ENCODE peak calls at places on chromosomes 7 and 10, in nine cellular contexts. One of them, this sample, is unnamed. For H3K36me3, the result is how much of the 10 kb centered on the place peaks cover.

GRCh38 chr7:66626236-66626957 is 2.3 kb upstream of the KCTD7 start:
- DNase-seq in K562: no peak
- DNase-seq in transverse colon: no peak
- DNase-seq in breast epithelium: no peak
- DNase-seq in vagina: no peak
- DNase-seq in endothelial cell of umbilical vein: no peak
- DNase-seq in prostate gland: no peak
- DNase-seq in HCT116: no peak
- DNase-seq in suprapubic skin: no peak
- DNase-seq in this sample: no peak

GRCh38 chr7:42217548-42217947 is 19.5 kb downstream of the GLI3 start:
- DNase-seq in endothelial cell of umbilical vein: no peak
- DNase-seq in K562: no peak
- DNase-seq in vagina: no peak
- DNase-seq in transverse colon: no peak
- DNase-seq in HCT116: no peak
- DNase-seq in breast epithelium: no peak
- DNase-seq in suprapubic skin: no peak
- DNase-seq in prostate gland: no peak
- DNase-seq in this sample: no peak

GRCh38 chr10:61793760-61794713 is 107.5 kb upstream of the ARID5B start:
- DNase-seq in transverse colon: no peak
- DNase-seq in breast epithelium: no peak
- DNase-seq in endothelial cell of umbilical vein: peak
- DNase-seq in suprapubic skin: no peak
- DNase-seq in vagina: no peak
- DNase-seq in K562: no peak
- DNase-seq in prostate gland: no peak
- DNase-seq in HCT116: no peak
- DNase-seq in this sample: no peak

GRCh38 chr7:37365405-37365804 is 83.3 kb downstream of the ELMO1 start:
- DNase-seq in suprapubic skin: no peak
- DNase-seq in transverse colon: no peak
- DNase-seq in vagina: no peak
- DNase-seq in K562: no peak
- DNase-seq in prostate gland: no peak
- DNase-seq in breast epithelium: no peak
- DNase-seq in HCT116: no peak
- DNase-seq in endothelial cell of umbilical vein: no peak
- DNase-seq in this sample: no peak

GRCh38 chr7:19369182-19369581 is 224.0 kb upstream of the FERD3L start:
- DNase-seq in suprapubic skin: no peak
- DNase-seq in HCT116: no peak
- DNase-seq in transverse colon: no peak
- DNase-seq in breast epithelium: no peak
- DNase-seq in K562: no peak
- DNase-seq in vagina: no peak
- DNase-seq in endothelial cell of umbilical vein: no peak
- DNase-seq in prostate gland: no peak
- DNase-seq in this sample: no peak

GRCh38 chr7:146922777-146923176 is 806.2 kb downstream of the CNTNAP2 start:
- DNase-seq in suprapubic skin: no peak
- DNase-seq in K562: no peak
- DNase-seq in prostate gland: no peak
- DNase-seq in transverse colon: no peak
- DNase-seq in endothelial cell of umbilical vein: no peak
- DNase-seq in HCT116: no peak
- DNase-seq in vagina: no peak
- DNase-seq in breast epithelium: no peak
- DNase-seq in this sample: no peak

GRCh38 chr10:17358461-17358860 is 95.9 kb downstream of the ST8SIA6 start:
- DNase-seq in suprapubic skin: no peak
- DNase-seq in breast epithelium: no peak
- DNase-seq in transverse colon: no peak
- DNase-seq in HCT116: no peak
- DNase-seq in prostate gland: no peak
- DNase-seq in endothelial cell of umbilical vein: no peak
- DNase-seq in K562: no peak
- DNase-seq in vagina: no peak
- DNase-seq in this sample: no peak

GRCh38 chr10:104580774-104581675 is 60.1 kb upstream of the SORCS3 start:
- DNase-seq in vagina: no peak
- DNase-seq in K562: peak
- DNase-seq in prostate gland: peak
- DNase-seq in HCT116: peak
- DNase-seq in endothelial cell of umbilical vein: peak
- DNase-seq in breast epithelium: peak
- DNase-seq in suprapubic skin: no peak
- DNase-seq in transverse colon: peak
- DNase-seq in this sample: peak

GRCh38 chr10:37680243-37680683 is 177.1 kb downstream of the ZNF248 start:
- DNase-seq in breast epithelium: no peak
- DNase-seq in endothelial cell of umbilical vein: no peak
- DNase-seq in HCT116: no peak
- DNase-seq in vagina: peak
- DNase-seq in transverse colon: no peak
- DNase-seq in suprapubic skin: no peak
- DNase-seq in K562: peak
- DNase-seq in prostate gland: no peak
- DNase-seq in this sample: no peak

GRCh38 chr7:1978656-1979590 is 253.8 kb downstream of the MAD1L1 start:
- DNase-seq in breast epithelium: no peak
- DNase-seq in vagina: no peak
- DNase-seq in endothelial cell of umbilical vein: no peak
- DNase-seq in suprapubic skin: no peak
- DNase-seq in prostate gland: no peak
- DNase-seq in HCT116: no peak
- DNase-seq in K562: no peak
- DNase-seq in transverse colon: no peak
- DNase-seq in this sample: no peak

GRCh38 chr10:86962981-86963310 is 4.5 kb downstream of the SNCG start:
- DNase-seq in endothelial cell of umbilical vein: no peak
- DNase-seq in breast epithelium: no peak
- DNase-seq in HCT116: no peak
- DNase-seq in transverse colon: no peak
- DNase-seq in prostate gland: no peak
- DNase-seq in suprapubic skin: peak
- DNase-seq in vagina: peak
- DNase-seq in K562: no peak
- DNase-seq in this sample: no peak

GRCh38 chr7:46322937-46323336 is 401.9 kb upstream of the IGFBP3 start:
- DNase-seq in endothelial cell of umbilical vein: no peak
- DNase-seq in HCT116: no peak
- DNase-seq in vagina: no peak
- DNase-seq in breast epithelium: no peak
- DNase-seq in suprapubic skin: no peak
- DNase-seq in transverse colon: no peak
- DNase-seq in prostate gland: no peak
- DNase-seq in K562: no peak
- DNase-seq in this sample: no peak

GRCh38 chr7:44893710-44894135 is 8.4 kb upstream of the PURB start:
- DNase-seq in vagina: no peak
- DNase-seq in transverse colon: no peak
- DNase-seq in breast epithelium: no peak
- DNase-seq in prostate gland: no peak
- DNase-seq in K562: no peak
- DNase-seq in suprapubic skin: no peak
- DNase-seq in endothelial cell of umbilical vein: no peak
- DNase-seq in HCT116: no peak
- DNase-seq in this sample: no peak

GRCh38 chr7:79317728-79318127 is 135.7 kb downstream of the MAGI2 start:
- DNase-seq in transverse colon: no peak
- DNase-seq in prostate gland: no peak
- DNase-seq in endothelial cell of umbilical vein: peak
- DNase-seq in K562: no peak
- DNase-seq in breast epithelium: no peak
- DNase-seq in suprapubic skin: no peak
- DNase-seq in HCT116: peak
- DNase-seq in vagina: no peak
- DNase-seq in this sample: no peak
- TF ChIP-seq POLR2AphosphoS5 in transverse colon: no peak
- TF ChIP-seq POLR2AphosphoS5 in prostate gland: no peak
- TF ChIP-seq POLR2AphosphoS5 in endothelial cell of umbilical vein: no peak
- TF ChIP-seq POLR2AphosphoS5 in K562: no peak
- TF ChIP-seq POLR2AphosphoS5 in breast epithelium: no peak
- TF ChIP-seq POLR2AphosphoS5 in suprapubic skin: no peak
- TF ChIP-seq POLR2AphosphoS5 in HCT116: no peak
- TF ChIP-seq POLR2AphosphoS5 in vagina: no peak
- TF ChIP-seq POLR2AphosphoS5 in this sample: no peak

GRCh38 chr10:35896011-35896410 is 253.9 kb upstream of the FZD8 start:
- DNase-seq in K562: no peak
- DNase-seq in breast epithelium: no peak
- DNase-seq in transverse colon: no peak
- DNase-seq in HCT116: no peak
- DNase-seq in prostate gland: no peak
- DNase-seq in endothelial cell of umbilical vein: no peak
- DNase-seq in suprapubic skin: no peak
- DNase-seq in vagina: no peak
- DNase-seq in this sample: no peak

GRCh38 chr10:35895331-35895730 is 253.2 kb upstream of the FZD8 start:
- DNase-seq in HCT116: no peak
- DNase-seq in transverse colon: no peak
- DNase-seq in K562: no peak
- DNase-seq in suprapubic skin: no peak
- DNase-seq in breast epithelium: no peak
- DNase-seq in endothelial cell of umbilical vein: no peak
- DNase-seq in prostate gland: no peak
- DNase-seq in vagina: no peak
- DNase-seq in this sample: no peak

GRCh38 chr10:35903021-35903420 is 260.9 kb upstream of the FZD8 start:
- DNase-seq in endothelial cell of umbilical vein: no peak
- DNase-seq in HCT116: no peak
- DNase-seq in suprapubic skin: no peak
- DNase-seq in breast epithelium: no peak
- DNase-seq in vagina: no peak
- DNase-seq in prostate gland: no peak
- DNase-seq in transverse colon: no peak
- DNase-seq in K562: no peak
- DNase-seq in this sample: no peak

GRCh38 chr10:35898722-35899485 is 256.8 kb upstream of the FZD8 start:
- DNase-seq in HCT116: no peak
- DNase-seq in suprapubic skin: no peak
- DNase-seq in prostate gland: no peak
- DNase-seq in K562: no peak
- DNase-seq in vagina: no peak
- DNase-seq in breast epithelium: peak
- DNase-seq in endothelial cell of umbilical vein: no peak
- DNase-seq in transverse colon: no peak
- DNase-seq in this sample: no peak
- TF ChIP-seq POLR2A in HCT116: no peak
- TF ChIP-seq POLR2A in suprapubic skin: no peak
- TF ChIP-seq POLR2A in prostate gland: no peak
- TF ChIP-seq POLR2A in K562: no peak
- TF ChIP-seq POLR2A in vagina: no peak
- TF ChIP-seq POLR2A in breast epithelium: no peak
- TF ChIP-seq POLR2A in endothelial cell of umbilical vein: no peak
- TF ChIP-seq POLR2A in transverse colon: no peak
- TF ChIP-seq POLR2A in this sample: no peak

DNA sequence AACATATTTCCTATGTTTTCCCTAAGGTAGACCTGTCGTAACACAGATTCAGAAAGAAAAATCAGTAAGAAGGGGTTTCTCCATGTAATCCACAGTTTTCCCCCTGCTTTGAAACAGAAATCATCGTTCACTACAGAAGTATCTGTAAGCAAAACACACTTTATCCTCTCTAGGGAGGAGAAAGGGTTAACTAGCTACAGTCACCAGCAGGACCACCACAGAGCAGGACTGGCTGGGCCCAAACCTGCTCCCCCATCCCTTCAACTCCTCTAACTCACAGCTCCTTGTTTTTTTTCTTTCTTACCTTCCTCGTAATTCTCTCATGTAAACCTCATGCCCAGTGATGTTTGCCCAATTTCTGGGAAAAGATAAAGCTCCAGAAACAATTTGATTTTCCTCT is 167.7 kb downstream of the RAPGEF5 start:
- DNase-seq in suprapubic skin: no peak
- DNase-seq in endothelial cell of umbilical vein: no peak
- DNase-seq in vagina: no peak
- DNase-seq in K562: no peak
- DNase-seq in transverse colon: no peak
- DNase-seq in HCT116: no peak
- DNase-seq in prostate gland: no peak
- DNase-seq in breast epithelium: no peak
- DNase-seq in this sample: no peak
- H3K36me3 ChIP-seq in suprapubic skin: under half
- H3K36me3 ChIP-seq in endothelial cell of umbilical vein: under half
- H3K36me3 ChIP-seq in vagina: under half
- H3K36me3 ChIP-seq in K562: under half
- H3K36me3 ChIP-seq in transverse colon: under half
- H3K36me3 ChIP-seq in HCT116: under half
- H3K36me3 ChIP-seq in prostate gland: under half
- H3K36me3 ChIP-seq in breast epithelium: under half
- H3K36me3 ChIP-seq in this sample: under half

GRCh38 chr10:110842305-110842952 is 29.3 kb upstream of the PDCD4 start:
- DNase-seq in endothelial cell of umbilical vein: no peak
- DNase-seq in prostate gland: no peak
- DNase-seq in K562: no peak
- DNase-seq in suprapubic skin: no peak
- DNase-seq in breast epithelium: no peak
- DNase-seq in transverse colon: peak
- DNase-seq in vagina: no peak
- DNase-seq in HCT116: no peak
- DNase-seq in this sample: no peak
- TF ChIP-seq POLR2AphosphoS5 in endothelial cell of umbilical vein: no peak
- TF ChIP-seq POLR2AphosphoS5 in prostate gland: no peak
- TF ChIP-seq POLR2AphosphoS5 in K562: no peak
- TF ChIP-seq POLR2AphosphoS5 in suprapubic skin: no peak
- TF ChIP-seq POLR2AphosphoS5 in breast epithelium: no peak
- TF ChIP-seq POLR2AphosphoS5 in transverse colon: no peak
- TF ChIP-seq POLR2AphosphoS5 in vagina: no peak
- TF ChIP-seq POLR2AphosphoS5 in HCT116: no peak
- TF ChIP-seq POLR2AphosphoS5 in this sample: no peak

DNA sequence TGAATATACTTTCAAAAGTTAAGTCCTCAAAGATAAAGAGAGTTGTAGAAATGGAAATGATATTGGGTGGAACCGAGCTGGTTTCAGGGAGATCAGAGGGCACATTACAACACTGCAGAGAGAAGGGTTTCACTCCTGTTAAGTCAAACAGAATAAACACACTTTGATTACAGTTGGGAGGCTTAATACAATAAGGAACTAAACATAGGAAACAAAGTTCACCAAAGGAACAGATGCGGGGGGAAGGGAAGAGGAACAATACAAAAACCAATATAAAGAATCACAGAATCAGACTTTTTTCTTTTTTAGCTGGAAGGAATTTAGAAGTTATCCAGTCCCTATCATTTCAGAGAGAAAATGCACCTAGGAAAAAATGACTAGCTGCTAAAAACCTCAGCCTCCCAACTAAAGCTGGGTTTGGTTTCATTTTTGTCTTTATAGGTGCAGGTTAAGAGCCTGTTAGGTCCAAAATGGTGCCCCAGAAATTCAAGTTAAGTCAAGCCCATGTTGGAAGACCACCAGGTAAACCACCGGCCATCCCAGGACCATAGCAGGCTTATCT is 81.9 kb downstream of the DNMBP start:
- DNase-seq in transverse colon: no peak
- DNase-seq in vagina: no peak
- DNase-seq in breast epithelium: no peak
- DNase-seq in prostate gland: no peak
- DNase-seq in suprapubic skin: no peak
- DNase-seq in K562: no peak
- DNase-seq in HCT116: no peak
- DNase-seq in endothelial cell of umbilical vein: peak
- DNase-seq in this sample: no peak
- TF ChIP-seq POLR2A in transverse colon: peak
- TF ChIP-seq POLR2A in vagina: no peak
- TF ChIP-seq POLR2A in breast epithelium: no peak
- TF ChIP-seq POLR2A in prostate gland: no peak
- TF ChIP-seq POLR2A in suprapubic skin: no peak
- TF ChIP-seq POLR2A in K562: no peak
- TF ChIP-seq POLR2A in HCT116: no peak
- TF ChIP-seq POLR2A in endothelial cell of umbilical vein: peak
- TF ChIP-seq POLR2A in this sample: no peak

This sample was measured in stomach.